ENCODE peak calls at places on chromosomes 1 and 21, in seven cellular contexts. A is breast epithelium, G is GM23338, L is suprapubic skin, S is sigmoid colon, H is transverse colon, N is GM12892. W is an unnamed sample.

GRCh38 chr1:116514708-116515525 is 55.9 kb downstream of the CD58 start:
- DNase-seq in A (no peak), G (no peak), L (no peak), S (no peak), H (no peak), N (no peak), W (no peak)

GRCh38 chr1:15417365-15417934 is 7.8 kb downstream of the EFHD2 start:
- DNase-seq in A (no peak), G (no peak), L (no peak), S (no peak), H (peak), N (no peak), W (no peak)

GRCh38 chr21:44992608-44993031 is 52.8 kb downstream of the SLX9 start:
- DNase-seq in A (no peak), G (no peak), L (no peak), S (peak), H (no peak), N (no peak), W (no peak)

GRCh38 chr21:44838038-44838895 is 20.4 kb upstream of the SUMO3 start:
- DNase-seq in A (peak), G (no peak), L (no peak), S (no peak), H (no peak), N (no peak), W (no peak)

GRCh38 chr1:109251277-109252166 is 2.2 kb downstream of the CELSR2 start:
- DNase-seq in A (no peak), G (no peak), L (peak), S (no peak), H (no peak), N (peak), W (no peak)

GRCh38 chr1:109762039-109762585 is 1.6 kb downstream of the EPS8L3 start:
- DNase-seq in A (no peak), G (no peak), L (no peak), S (no peak), H (peak), N (no peak), W (no peak)

GRCh38 chr1:166956057-166956850 is 19.1 kb downstream of the ILDR2 start:
- DNase-seq in A (no peak), G (no peak), L (no peak), S (no peak), H (no peak), N (no peak), W (peak)

GRCh38 chr1:219416598-219417238 is 196.2 kb downstream of the ZC3H11B start:
- DNase-seq in A (peak), G (peak), L (no peak), S (peak), H (peak), N (no peak), W (no peak)

GRCh38 chr1:41851589-41851988 is 67.1 kb downstream of the HIVEP3 start:
- DNase-seq in A (no peak), G (peak), L (no peak), S (no peak), H (no peak), N (no peak), W (no peak)

GRCh38 chr1:65233757-65234156 is 75.6 kb upstream of the DNAJC6 start:
- DNase-seq in A (no peak), G (no peak), L (no peak), S (no peak), H (no peak), N (no peak), W (peak)

GRCh38 chr1:172146149-172146850 is 274.2 kb upstream of the C1orf105 start:
- DNase-seq in A (no peak), G (no peak), L (no peak), S (no peak), H (no peak), N (no peak), W (no peak)

GRCh38 chr1:155871390-155871789 is 12.0 kb downstream of the SYT11 start:
- DNase-seq in A (no peak), G (no peak), L (no peak), S (peak), H (no peak), N (no peak), W (no peak)

GRCh38 chr1:12166834-12167492 is at the start of gene TNFRSF1B:
- DNase-seq in A (no peak), G (peak), L (no peak), S (peak), H (peak), N (peak), W (no peak)

GRCh38 chr1:63317007-63317813 is 5.2 kb upstream of the FOXD3 start:
- DNase-seq in A (no peak), G (peak), L (no peak), S (peak), H (peak), N (peak), W (no peak)

GRCh38 chr1:118360817-118361216 is 175.8 kb upstream of the SPAG17 start:
- DNase-seq in A (no peak), G (no peak), L (no peak), S (no peak), H (no peak), N (no peak), W (no peak)

GRCh38 chr1:13507075-13507474 is 6.7 kb downstream of the LRRC38 start:
- DNase-seq in A (no peak), G (no peak), L (no peak), S (no peak), H (no peak), N (no peak), W (no peak)

GRCh38 chr1:23673086-23673813 is 18.4 kb upstream of the RPL11 start:
- DNase-seq in A (no peak), G (peak), L (no peak), S (no peak), H (peak), N (no peak), W (no peak)

GRCh38 chr1:97204468-97204867 is 482.9 kb downstream of the PTBP2 start:
- DNase-seq in A (no peak), G (no peak), L (no peak), S (no peak), H (no peak), N (no peak), W (no peak)

GRCh38 chr1:214824758-214825157 is 221.8 kb downstream of the CENPF start:
- DNase-seq in A (no peak), G (no peak), L (no peak), S (no peak), H (no peak), N (no peak), W (no peak)

GRCh38 chr1:91877574-91878208 is 8.3 kb downstream of the TGFBR3 start:
- DNase-seq in A (no peak), G (no peak), L (no peak), S (no peak), H (no peak), N (no peak), W (no peak)

GRCh38 chr1:206066479-206067171 is 13.7 kb downstream of the RHEX start:
- DNase-seq in A (no peak), G (no peak), L (no peak), S (no peak), H (no peak), N (no peak), W (no peak)

GRCh38 chr1:231424950-231425805 is 3.1 kb upstream of the EGLN1 start:
- DNase-seq in A (no peak), G (no peak), L (no peak), S (no peak), H (no peak), N (no peak), W (no peak)

GRCh38 chr1:24898152-24898908 is 31.7 kb downstream of the RUNX3 start:
- DNase-seq in A (no peak), G (peak), L (peak), S (no peak), H (peak), N (peak), W (no peak)

GRCh38 chr1:116819081-116819480 is 64.9 kb downstream of the CD2 start:
- DNase-seq in A (no peak), G (no peak), L (no peak), S (no peak), H (no peak), N (no peak), W (no peak)

GRCh38 chr1:167935252-167936067 is 1.0 kb upstream of the DCAF6 start:
- DNase-seq in A (no peak), G (peak), L (no peak), S (peak), H (peak), N (no peak), W (no peak)

GRCh38 chr1:96474985-96475743 is 246.4 kb upstream of the PTBP2 start:
- DNase-seq in A (no peak), G (peak), L (no peak), S (no peak), H (no peak), N (no peak), W (no peak)

GRCh38 chr1:192580351-192580962 is 4.9 kb downstream of the RGS1 start:
- DNase-seq in A (no peak), G (peak), L (no peak), S (no peak), H (peak), N (no peak), W (no peak)

GRCh38 chr1:192577145-192578140 is 1.9 kb downstream of the RGS1 start:
- DNase-seq in A (no peak), G (no peak), L (no peak), S (no peak), H (no peak), N (no peak), W (no peak)

GRCh38 chr1:192579319-192579738 is 3.8 kb downstream of the RGS1 start:
- DNase-seq in A (no peak), G (peak), L (no peak), S (no peak), H (no peak), N (no peak), W (no peak)

GRCh38 chr1:192576190-192577144 is 894 bp downstream of the RGS1 start:
- DNase-seq in A (no peak), G (no peak), L (no peak), S (no peak), H (no peak), N (no peak), W (no peak)

DNA sequence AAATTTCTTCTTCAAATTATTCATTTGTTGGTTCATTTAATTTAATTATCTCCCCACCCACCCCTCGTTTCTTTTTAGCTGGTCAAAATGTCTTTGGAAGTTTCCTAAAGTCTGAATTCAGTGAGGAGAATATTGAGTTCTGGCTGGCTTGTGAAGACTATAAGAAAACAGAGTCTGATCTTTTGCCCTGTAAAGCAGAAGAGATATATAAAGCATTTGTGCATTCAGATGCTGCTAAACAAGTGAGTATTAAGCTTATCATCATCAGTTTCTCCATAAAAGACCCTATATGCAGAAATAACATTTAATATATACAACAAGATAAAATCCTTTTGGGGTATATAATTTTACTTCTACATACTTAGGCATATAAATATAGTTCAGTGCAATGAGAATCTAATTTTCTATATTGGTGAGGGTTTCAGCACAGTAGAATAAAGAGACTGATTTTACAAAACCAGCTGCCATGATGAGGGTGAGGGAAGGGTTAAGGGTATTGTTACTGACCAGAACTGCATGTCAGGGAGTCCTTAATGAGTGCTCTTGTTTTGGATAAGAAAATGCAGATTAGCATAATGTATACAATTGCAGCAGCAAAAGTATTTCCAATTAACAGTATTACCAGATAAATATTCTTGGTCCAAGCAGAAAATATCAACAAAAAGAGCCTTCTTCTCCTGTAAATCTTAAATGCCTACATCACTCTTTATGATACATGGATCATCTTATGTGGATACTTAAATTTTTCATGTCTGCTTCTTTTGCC is 2.8 kb downstream of the RGS1 start:
- DNase-seq in A (no peak), G (no peak), L (no peak), S (no peak), H (no peak), N (no peak), W (no peak)
- TF ChIP-seq POLR2AphosphoS5 in A (no peak), G (no peak), L (no peak), S (no peak), H (no peak), N (peak), W (no peak)

DNA sequence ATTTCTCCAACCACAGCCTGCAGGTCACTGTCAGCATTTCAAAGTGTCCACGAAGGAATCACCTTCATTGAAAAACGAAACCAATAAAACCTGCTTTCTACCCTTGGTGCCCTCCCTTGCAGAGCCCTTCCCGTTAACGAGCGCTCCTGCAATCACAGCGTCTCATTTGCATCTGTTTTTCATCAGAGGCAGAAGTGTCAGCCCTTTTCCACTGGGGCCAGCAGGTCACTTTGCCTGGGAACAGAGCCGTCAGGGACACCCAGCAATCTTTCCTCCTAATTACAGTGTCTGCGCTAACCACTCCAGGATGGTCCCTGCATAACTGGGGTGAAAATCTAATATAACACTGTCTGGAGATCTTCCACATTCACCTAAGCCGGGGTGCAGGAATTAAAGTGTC is 85.3 kb downstream of the PSMG1 start:
- DNase-seq in A (no peak), G (no peak), L (no peak), S (no peak), H (no peak), N (no peak), W (no peak)
- TF ChIP-seq POLR2AphosphoS5 in A (no peak), G (no peak), L (no peak), S (no peak), H (no peak), N (no peak), W (no peak)

DNA sequence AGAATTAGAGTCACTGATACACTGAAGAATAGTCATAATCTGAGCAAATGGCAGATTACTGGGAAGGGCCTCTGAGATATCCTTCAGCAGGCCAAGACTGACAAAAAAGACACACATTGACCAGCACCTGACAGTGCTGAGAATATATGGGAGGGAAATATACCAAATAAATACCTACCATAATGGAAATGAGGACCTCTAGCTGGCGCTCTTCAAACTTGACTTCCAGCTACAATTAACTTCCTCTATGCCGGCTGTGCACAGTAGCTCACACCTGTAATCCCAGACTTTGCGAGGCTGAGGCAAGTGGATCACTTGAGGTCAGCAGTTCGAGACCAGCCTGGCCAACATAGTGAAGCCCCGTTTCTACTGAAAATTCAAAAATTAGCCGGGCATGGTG is 69.5 kb downstream of the NPHS2 start:
- DNase-seq in A (no peak), G (no peak), L (no peak), S (no peak), H (no peak), N (no peak), W (no peak)
- TF ChIP-seq POLR2AphosphoS5 in A (no peak), G (no peak), L (no peak), S (no peak), H (no peak), N (no peak), W (no peak)

GRCh38 chr1:212483154-212483505 is 50.4 kb downstream of the NENF start:
- DNase-seq in A (no peak), G (no peak), L (no peak), S (no peak), H (no peak), N (no peak), W (no peak)
- TF ChIP-seq POLR2AphosphoS5 in A (no peak), G (no peak), L (no peak), S (no peak), H (no peak), N (no peak), W (no peak)

DNA sequence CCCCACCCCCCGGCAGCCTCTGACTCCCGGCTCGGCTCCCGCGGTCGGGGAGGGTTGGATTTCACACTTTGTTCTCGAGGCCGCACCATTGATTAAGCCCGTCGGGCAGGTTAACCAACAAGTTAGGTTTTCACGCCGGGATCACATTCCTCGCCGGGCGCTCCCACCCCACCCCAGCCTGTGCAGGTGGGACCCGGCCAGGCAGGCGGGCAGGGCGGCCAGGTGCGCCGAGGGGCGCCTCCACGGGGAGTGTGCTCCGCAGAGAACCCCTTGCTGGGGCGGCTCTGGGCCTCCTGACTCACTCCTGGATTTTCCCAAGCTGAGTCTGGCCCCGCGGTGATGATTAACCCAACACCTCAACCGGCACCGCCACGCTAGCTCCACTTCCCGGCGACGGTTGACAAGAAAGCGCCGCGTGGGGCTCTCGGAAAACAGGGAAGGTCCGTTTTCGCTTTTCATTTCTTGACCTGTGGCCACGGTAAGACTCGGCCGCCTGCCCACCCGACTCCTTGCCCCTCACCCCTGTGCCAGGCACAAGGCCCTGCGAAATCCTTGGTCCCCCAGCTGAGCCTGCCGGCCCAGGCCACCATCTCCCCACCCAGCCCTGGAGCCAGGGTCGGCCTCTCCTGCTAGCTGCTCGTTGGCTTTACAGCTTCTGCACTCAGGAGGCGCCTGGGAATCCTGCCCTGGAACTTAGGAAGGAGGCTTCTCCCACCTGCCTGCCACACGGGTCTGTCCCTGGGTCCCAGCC is 8.8 kb upstream of the TTLL10 start:
- DNase-seq in A (no peak), G (peak), L (no peak), S (no peak), H (peak), N (no peak), W (no peak)
- TF ChIP-seq POLR2AphosphoS5 in A (no peak), G (no peak), L (no peak), S (no peak), H (no peak), N (no peak), W (no peak)

DNA sequence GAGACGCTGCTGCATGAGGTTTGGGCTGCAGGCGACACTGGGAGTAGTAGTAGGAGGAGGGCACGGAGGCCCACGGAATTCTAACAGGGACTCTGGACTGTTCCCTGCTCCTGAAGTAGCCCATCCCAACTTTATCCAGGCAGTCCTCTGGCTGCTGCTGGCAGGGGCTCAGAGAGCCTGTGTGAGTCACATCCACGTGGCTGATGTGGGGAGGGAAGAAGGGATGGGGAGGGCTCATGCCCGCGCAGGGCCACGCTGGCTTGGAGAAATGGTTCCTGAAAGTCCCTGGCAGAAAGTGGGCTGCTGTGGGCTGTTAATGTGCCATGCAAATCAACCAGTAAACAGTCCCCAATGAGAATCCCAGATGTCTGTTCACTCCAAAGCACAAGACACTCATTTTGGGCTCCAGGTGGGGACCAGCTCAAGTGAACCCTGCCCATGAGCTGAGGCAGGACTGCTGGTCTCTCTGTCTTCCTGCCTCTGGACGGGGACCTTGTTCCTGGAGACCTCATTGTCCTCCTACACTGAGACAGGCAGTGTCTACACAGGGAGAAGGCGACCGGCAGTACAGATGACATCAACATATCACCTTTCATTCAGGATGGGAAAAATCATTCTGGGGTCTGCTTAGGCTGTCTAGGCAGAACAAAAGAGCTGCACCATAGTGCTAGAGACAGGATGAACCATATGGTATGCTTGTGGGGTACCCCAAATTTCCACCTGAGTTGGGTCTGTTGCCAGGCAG is 57.7 kb upstream of the FMOD start:
- DNase-seq in A (peak), G (no peak), L (peak), S (peak), H (peak), N (no peak), W (no peak)
- TF ChIP-seq POLR2AphosphoS5 in A (peak), G (no peak), L (peak), S (peak), H (peak), N (no peak), W (peak)

DNA sequence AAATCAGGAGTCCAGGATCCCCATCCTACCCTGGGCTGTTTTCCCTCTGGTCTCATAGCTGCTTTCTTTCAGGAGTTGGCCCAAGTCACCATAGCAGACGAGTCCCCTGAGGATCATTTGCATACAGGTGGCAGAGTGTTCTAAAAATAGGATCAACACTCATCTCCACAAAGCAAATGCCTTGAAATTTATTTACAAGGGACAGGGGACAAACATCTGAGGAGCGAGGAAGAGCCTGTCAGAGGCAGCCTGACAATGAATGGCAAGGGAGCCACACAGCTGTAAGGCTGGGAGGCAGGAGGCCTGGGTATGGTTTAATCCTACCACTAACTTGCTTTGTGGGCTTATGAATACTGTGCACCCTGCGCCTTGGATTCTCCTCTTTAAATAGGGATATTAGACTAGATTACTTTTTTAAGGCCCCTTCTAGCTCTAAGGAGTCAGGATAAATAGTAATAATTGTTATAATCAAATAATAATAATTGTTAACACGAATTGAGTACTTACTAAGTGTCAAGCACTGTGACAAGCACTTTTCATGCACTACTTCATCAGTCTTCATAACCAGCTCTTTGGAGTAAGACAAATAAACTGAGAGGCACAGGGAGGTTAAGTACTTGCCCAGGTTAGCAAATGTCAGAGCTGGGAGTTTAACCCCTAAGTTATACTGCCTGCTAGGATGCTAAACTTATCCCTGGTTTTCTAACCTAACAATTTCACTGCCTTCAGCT is 34.5 kb downstream of the RAB3B start:
- DNase-seq in A (no peak), G (peak), L (no peak), S (no peak), H (no peak), N (no peak), W (no peak)
- TF ChIP-seq POLR2AphosphoS5 in A (no peak), G (no peak), L (no peak), S (no peak), H (no peak), N (no peak), W (no peak)